ENCODE peak calls at places on chromosomes 1 and 21, in four cellular contexts. F, I, E and G are unnamed samples.
A peak's percentile ranks its signal among the peaks of the same experiment; 100 is the strongest.

GRCh38 chr1:245156041-245156735 is 1.4 kb downstream of the KIF26B start:
- DNase-seq in F (peak; percentile 95), I (peak; percentile 94), E (peak; percentile 74), G (peak; percentile 89)

GRCh38 chr1:64956241-64956640 is 10.1 kb downstream of the JAK1 start:
- DNase-seq in F (no peak), I (no peak), E (no peak), G (no peak)

GRCh38 chr1:226686440-226687436 is 52.3 kb downstream of the ITPKB start:
- DNase-seq in F (no peak), I (no peak), E (no peak), G (no peak)

GRCh38 chr1:76939107-76939816 is 72.0 kb downstream of the ST6GALNAC5 start:
- DNase-seq in F (no peak), I (no peak), E (no peak), G (no peak)

GRCh38 chr1:164723296-164723731 is 164.3 kb downstream of the PBX1 start:
- DNase-seq in F (no peak), I (no peak), E (no peak), G (no peak)

GRCh38 chr1:1244192-1244811 is 2.2 kb downstream of the C1QTNF12 start:
- DNase-seq in F (peak; percentile 54), I (no peak), E (no peak), G (peak; percentile 53)

GRCh38 chr21:39527664-39528381 is 76.1 kb downstream of the SH3BGR start:
- DNase-seq in F (peak; percentile 55), I (no peak), E (no peak), G (no peak)

GRCh38 chr1:118253310-118253903 is 68.4 kb upstream of the SPAG17 start:
- DNase-seq in F (no peak), I (no peak), E (no peak), G (no peak)

GRCh38 chr1:200258447-200259375 is 151.1 kb downstream of the ZNF281 start:
- DNase-seq in F (no peak), I (peak; percentile 53), E (peak; percentile 7), G (no peak)

GRCh38 chr1:2137257-2138121 is 57.1 kb downstream of the FAAP20 start:
- DNase-seq in F (no peak), I (no peak), E (no peak), G (peak; percentile 55)

GRCh38 chr1:198161718-198162090 is 4.9 kb downstream of the NEK7 start:
- DNase-seq in F (no peak), I (no peak), E (no peak), G (no peak)

GRCh38 chr1:33360367-33360766 is 39.5 kb upstream of the A3GALT2 start:
- DNase-seq in F (no peak), I (no peak), E (no peak), G (no peak)

GRCh38 chr1:62263813-62264353 is 55.4 kb downstream of the KANK4 start:
- DNase-seq in F (no peak), I (no peak), E (no peak), G (no peak)

GRCh38 chr1:153277852-153278251 is 18.4 kb downstream of the LORICRIN start:
- DNase-seq in F (no peak), I (peak; percentile 33), E (peak; percentile 20), G (peak; percentile 66)

GRCh38 chr1:22915816-22916468 is 56.7 kb downstream of the LACTBL1 start:
- DNase-seq in F (peak; percentile 33), I (no peak), E (no peak), G (no peak)

GRCh38 chr1:111723091-111723806 is 15.9 kb downstream of the INKA2 start:
- DNase-seq in F (no peak), I (no peak), E (no peak), G (no peak)

GRCh38 chr1:154769193-154769895 is 100.7 kb downstream of the KCNN3 start:
- DNase-seq in F (no peak), I (no peak), E (no peak), G (no peak)

GRCh38 chr21:35664683-35665082 is 395.6 kb downstream of the SETD4 start:
- DNase-seq in F (no peak), I (no peak), E (no peak), G (no peak)

GRCh38 chr1:156675715-156676311 is 1.4 kb downstream of the NES start:
- DNase-seq in F (peak; percentile 65), I (no peak), E (no peak), G (no peak)

GRCh38 chr1:9715536-9716226 is 64.2 kb downstream of the PIK3CD start:
- DNase-seq in F (no peak), I (no peak), E (peak; percentile 73), G (no peak)

GRCh38 chr1:63732666-63733065 is 41.2 kb upstream of the ROR1 start:
- DNase-seq in F (no peak), I (no peak), E (no peak), G (no peak)

GRCh38 chr1:238652346-238652968 is 733.9 kb upstream of the CHRM3 start:
- DNase-seq in F (no peak), I (no peak), E (no peak), G (no peak)

GRCh38 chr1:177181631-177182291 is 11.0 kb downstream of the BRINP2 start:
- DNase-seq in F (peak; percentile 93), I (peak; percentile 75), E (no peak), G (peak; percentile 81)

GRCh38 chr1:1625824-1626206 is 6.2 kb upstream of the MMP23B start:
- DNase-seq in F (no peak), I (no peak), E (no peak), G (no peak)

GRCh38 chr1:235006132-235006721 is 122.4 kb downstream of the TOMM20 start:
- DNase-seq in F (no peak), I (no peak), E (no peak), G (no peak)

GRCh38 chr1:91836307-91837056 is 49.5 kb downstream of the TGFBR3 start:
- DNase-seq in F (no peak), I (no peak), E (no peak), G (no peak)

GRCh38 chr1:179793281-179793680 is 50.2 kb downstream of the FAM163A start:
- DNase-seq in F (no peak), I (no peak), E (no peak), G (no peak)

DNA sequence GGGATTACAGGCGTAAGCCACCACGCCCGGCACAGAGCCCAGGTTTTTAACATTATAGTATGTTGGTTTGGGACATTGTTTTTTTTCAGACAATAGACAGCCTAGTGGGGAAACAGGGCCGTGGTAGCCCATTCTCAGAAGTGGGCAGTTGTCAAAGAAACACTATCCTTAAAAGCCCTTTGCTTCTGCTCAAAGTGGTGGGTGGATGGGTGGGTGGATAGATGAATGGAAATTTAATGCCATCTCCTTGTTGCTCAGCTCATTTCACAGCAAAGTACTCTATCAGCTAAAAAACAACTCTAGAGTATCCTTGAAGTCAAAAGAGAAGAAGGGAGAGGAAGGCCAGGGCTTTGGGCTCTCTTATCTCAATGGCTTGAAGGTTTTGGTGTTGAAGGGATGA is 137.8 kb downstream of the RRAGC start:
- DNase-seq in F (no peak), I (no peak), E (no peak), G (no peak)
- H3K4me3 ChIP-seq in F (no peak overlapping the region), I (no peak overlapping the region), E (no peak overlapping the region), G (no peak overlapping the region)

DNA sequence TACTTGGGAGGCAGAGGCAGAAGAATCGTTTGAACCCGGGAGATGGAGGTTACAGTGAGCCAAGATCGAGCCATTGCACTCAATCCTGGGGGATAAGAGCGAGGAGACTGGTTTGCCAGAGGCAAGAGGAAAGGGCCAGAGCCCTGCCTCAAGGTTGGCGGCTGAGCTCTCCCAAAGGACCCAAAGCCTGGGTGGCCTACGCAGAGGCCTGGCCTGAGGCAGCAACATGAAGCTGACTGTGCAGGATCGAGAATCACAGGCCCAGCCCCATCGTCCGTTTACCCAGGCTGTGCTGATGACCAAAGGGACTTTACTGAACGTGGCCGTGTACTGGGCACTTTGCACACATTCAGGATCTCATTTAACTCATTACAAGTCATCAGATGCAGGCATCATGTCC is 16.5 kb downstream of the ECE1 start:
- DNase-seq in F (no peak), I (no peak), E (no peak), G (no peak)
- H3K4me1 ChIP-seq in F (peaks cover 16% of the 10 kb centered on the region), I (peaks cover 50% of the 10 kb centered on the region), E (peaks cover under 1% of the 10 kb centered on the region), G (peaks cover 12% of the 10 kb centered on the region)

GRCh38 chr1:158011714-158012113 is 18.3 kb downstream of the KIRREL1 start:
- DNase-seq in F (no peak), I (no peak), E (no peak), G (no peak)
- H3K4me3 ChIP-seq in F (no peak overlapping the region), I (no peak overlapping the region), E (no peak overlapping the region), G (no peak overlapping the region)

GRCh38 chr21:46366561-46366960 is 42.6 kb downstream of the PCNT start:
- DNase-seq in F (no peak), I (no peak), E (no peak), G (no peak)
- H3K4me1 ChIP-seq in F (no peaks in the 10 kb centered on the region), I (no peaks in the 10 kb centered on the region), E (peaks cover 23% of the 10 kb centered on the region), G (no peaks in the 10 kb centered on the region)

GRCh38 chr1:147225193-147225730 is at the start of gene FMO5:
- DNase-seq in F (peak; percentile 76), I (peak; percentile 76), E (peak; percentile 50), G (peak; percentile 56)

DNA sequence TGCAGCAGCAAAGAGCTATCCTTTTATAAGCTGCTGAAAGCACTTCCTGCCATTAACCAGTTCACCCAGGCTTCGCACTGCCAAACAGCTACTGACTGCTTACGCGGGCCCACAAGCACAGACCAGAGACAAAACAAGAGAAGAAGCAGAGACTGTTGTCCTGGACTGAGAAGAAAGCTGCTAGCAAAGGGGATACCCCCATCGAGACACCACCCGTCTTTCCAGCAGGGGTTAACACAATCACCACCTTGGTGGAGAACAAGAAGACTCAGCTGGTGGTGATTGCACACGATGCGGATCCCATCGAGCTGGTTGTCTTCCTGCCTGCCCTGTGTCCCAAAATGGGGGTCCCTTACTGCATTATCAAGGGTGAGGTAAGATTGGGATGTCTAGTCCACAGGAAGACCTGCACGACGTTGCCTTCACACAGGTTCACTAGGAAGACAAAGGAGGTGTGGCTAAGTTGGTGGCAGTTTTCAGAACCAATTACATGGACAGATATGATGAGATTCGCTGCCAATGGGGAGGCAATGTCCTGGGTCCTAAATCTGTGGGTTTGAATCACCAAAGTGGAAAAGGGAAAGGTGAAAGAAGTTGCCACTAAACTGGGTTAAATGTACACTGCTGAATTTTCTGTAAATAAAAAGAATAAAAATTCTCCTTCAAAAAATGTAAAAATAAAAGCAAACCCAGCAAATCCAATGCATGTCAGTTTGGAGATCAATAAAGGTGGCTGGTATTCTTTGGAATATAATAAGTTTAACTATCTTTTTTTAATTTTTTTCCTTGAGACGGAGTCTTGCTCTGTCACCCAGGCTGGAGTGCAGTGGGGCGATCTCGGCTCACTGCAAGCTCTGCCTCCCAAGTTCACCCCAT is 1.2 kb downstream of the FMO5 start:
- DNase-seq in F (no peak), I (no peak), E (no peak), G (no peak)
- H3K4me3 ChIP-seq in F (no peak overlapping the region), I (no peak overlapping the region), E (no peak overlapping the region), G (no peak overlapping the region)

GRCh38 chr1:176110203-176110602 is 96.9 kb downstream of the COP1 start:
- DNase-seq in F (no peak), I (no peak), E (no peak), G (no peak)
- H3K4me1 ChIP-seq in F (no peaks in the 10 kb centered on the region), I (no peaks in the 10 kb centered on the region), E (no peaks in the 10 kb centered on the region), G (peaks cover 10% of the 10 kb centered on the region)

GRCh38 chr1:147245129-147245528 is 2.6 kb downstream of the CHD1L start:
- DNase-seq in F (no peak), I (no peak), E (no peak), G (no peak)

GRCh38 chr1:147242449-147243227 is at the start of gene CHD1L:
- DNase-seq in F (peak; percentile 97), I (peak; percentile 85), E (peak; percentile 93), G (peak; percentile 96)

GRCh38 chr1:147238925-147239820 is 3.3 kb upstream of the CHD1L start:
- DNase-seq in F (no peak), I (no peak), E (no peak), G (no peak)

GRCh38 chr1:147243228-147243685 is 773 bp downstream of the CHD1L start:
- DNase-seq in F (peak; percentile 68), I (no peak), E (peak; percentile 21), G (no peak)

GRCh38 chr1:147241955-147242448 is 482 bp upstream of the CHD1L start:
- DNase-seq in F (no peak), I (no peak), E (no peak), G (no peak)
- H3K4me3 ChIP-seq in F (peak overlapping the region; percentile 94), I (peak overlapping the region; percentile 91), E (peak overlapping the region; percentile 85), G (peak overlapping the region; percentile 94)